ENCODE peak calls at places on chromosomes 2 and 18, in nine cellular contexts. Y is T-helper 2 cell; C is GM03348; K is glutamatergic neuron; R is NCI-H1105; W is LoVo; H is heart right ventricle; P is stimulated activated CD8-positive, alpha-beta memory T cell treated with anti-CD3 and anti-CD28 coated beads, Interleukin-2, amount 100 ng/mL, for 48 hours; U is astrocyte of the cerebellum. I is an unnamed sample.

GRCh38 chr2:112679484-112679883 is 33.7 kb downstream of the SLC20A1 start:
- DNase-seq in Y (no peak), C (peak), K (no peak), R (no peak), W (no peak), H (no peak), P (no peak), U (no peak), I (no peak)

GRCh38 chr2:172749377-172749776 is 13.7 kb downstream of the RAPGEF4 start:
- DNase-seq in Y (no peak), C (no peak), K (no peak), R (no peak), W (no peak), H (no peak), P (no peak), U (no peak), I (no peak)

GRCh38 chr2:160581035-160581434 is 87.4 kb upstream of the RBMS1 start:
- DNase-seq in Y (no peak), C (no peak), K (no peak), R (no peak), W (no peak), H (no peak), P (no peak), U (no peak), I (no peak)

GRCh38 chr2:28683100-28683706 is 68.4 kb upstream of the PPP1CB start:
- DNase-seq in Y (no peak), C (peak), K (no peak), R (no peak), W (no peak), H (peak), P (no peak), U (peak), I (no peak)

GRCh38 chr18:75124967-75125358 is 84.0 kb downstream of the PTGR3 start:
- DNase-seq in Y (no peak), C (no peak), K (no peak), R (no peak), W (no peak), H (no peak), P (no peak), U (no peak), I (no peak)

GRCh38 chr2:217288472-217289063 is 428.7 kb upstream of the TNP1 start:
- DNase-seq in Y (no peak), C (no peak), K (no peak), R (no peak), W (no peak), H (no peak), P (no peak), U (no peak), I (no peak)

GRCh38 chr2:100880730-100881129 is 60.8 kb downstream of the NPAS2 start:
- DNase-seq in Y (no peak), C (no peak), K (no peak), R (no peak), W (no peak), H (no peak), P (no peak), U (no peak), I (no peak)

GRCh38 chr2:64455031-64455332 is 1.0 kb downstream of the LGALSL start:
- DNase-seq in Y (no peak), C (no peak), K (no peak), R (no peak), W (no peak), H (no peak), P (no peak), U (no peak), I (no peak)

GRCh38 chr2:30422437-30422805 is 24.6 kb upstream of the LCLAT1 start:
- DNase-seq in Y (peak), C (peak), K (no peak), R (no peak), W (peak), H (no peak), P (peak), U (no peak), I (peak)

GRCh38 chr2:120525056-120526046 is 179.4 kb downstream of the INHBB start:
- DNase-seq in Y (no peak), C (no peak), K (no peak), R (no peak), W (peak), H (peak), P (no peak), U (no peak), I (no peak)

GRCh38 chr18:1302861-1303260 is 398.2 kb downstream of the ADCYAP1 start:
- DNase-seq in Y (no peak), C (no peak), K (no peak), R (no peak), W (no peak), H (no peak), P (no peak), U (no peak), I (no peak)

GRCh38 chr2:36379710-36380448 is 24.3 kb downstream of the CRIM1 start:
- DNase-seq in Y (peak), C (no peak), K (no peak), R (no peak), W (no peak), H (no peak), P (no peak), U (peak), I (no peak)

GRCh38 chr18:58576641-58577251 is 52.1 kb downstream of the ALPK2 start:
- DNase-seq in Y (no peak), C (no peak), K (no peak), R (no peak), W (no peak), H (no peak), P (no peak), U (no peak), I (no peak)

GRCh38 chr18:8177330-8178016 is 431.8 kb upstream of the RAB12 start:
- DNase-seq in Y (no peak), C (no peak), K (no peak), R (no peak), W (no peak), H (no peak), P (no peak), U (peak), I (no peak)